ENCODE peak calls at places on chromosome 15, in four cellular contexts. One of them, this sample, is unnamed.

GRCh38 chr15:42151736-42152135 is 4.7 kb downstream of the PLA2G4F start:
- DNase-seq in lower leg skin: no peak
- DNase-seq in endothelial cell of umbilical vein: peak
- DNase-seq in NB4: no peak
- DNase-seq in this sample: no peak

GRCh38 chr15:33094336-33094735 is 100.2 kb downstream of the FMN1 start:
- DNase-seq in lower leg skin: no peak
- DNase-seq in endothelial cell of umbilical vein: peak
- DNase-seq in NB4: no peak
- DNase-seq in this sample: no peak

GRCh38 chr15:56887782-56888127 is 30.7 kb upstream of the TCF12 start:
- DNase-seq in lower leg skin: no peak
- DNase-seq in endothelial cell of umbilical vein: no peak
- DNase-seq in NB4: no peak
- DNase-seq in this sample: no peak

GRCh38 chr15:71932689-71933088 is 122.3 kb downstream of the NR2E3 start:
- DNase-seq in lower leg skin: no peak
- DNase-seq in endothelial cell of umbilical vein: no peak
- DNase-seq in NB4: no peak
- DNase-seq in this sample: no peak

GRCh38 chr15:72271895-72272212 is 500 bp downstream of the PARP6 start:
- DNase-seq in lower leg skin: peak
- DNase-seq in endothelial cell of umbilical vein: peak
- DNase-seq in NB4: peak
- DNase-seq in this sample: no peak

GRCh38 chr15:93861956-93862741 is 369.2 kb upstream of the MCTP2 start:
- DNase-seq in lower leg skin: no peak
- DNase-seq in endothelial cell of umbilical vein: no peak
- DNase-seq in NB4: peak
- DNase-seq in this sample: peak

GRCh38 chr15:101091080-101092017 is 160.5 kb downstream of the CHSY1 start:
- DNase-seq in lower leg skin: no peak
- DNase-seq in endothelial cell of umbilical vein: peak
- DNase-seq in NB4: no peak
- DNase-seq in this sample: no peak

GRCh38 chr15:42106278-42106677 is 11.9 kb upstream of the PLA2G4D start:
- DNase-seq in lower leg skin: no peak
- DNase-seq in endothelial cell of umbilical vein: no peak
- DNase-seq in NB4: peak
- DNase-seq in this sample: peak

GRCh38 chr15:72369964-72370363 is 5.8 kb downstream of the HEXA start:
- DNase-seq in lower leg skin: no peak
- DNase-seq in endothelial cell of umbilical vein: peak
- DNase-seq in NB4: peak
- DNase-seq in this sample: no peak

GRCh38 chr15:101269479-101270223 is 7.6 kb downstream of the SELENOS start:
- DNase-seq in lower leg skin: no peak
- DNase-seq in endothelial cell of umbilical vein: no peak
- DNase-seq in NB4: peak
- DNase-seq in this sample: no peak

GRCh38 chr15:101135532-101136166 is 116.2 kb downstream of the CHSY1 start:
- DNase-seq in lower leg skin: no peak
- DNase-seq in endothelial cell of umbilical vein: no peak
- DNase-seq in NB4: peak
- DNase-seq in this sample: peak

GRCh38 chr15:44728576-44729393 is 7.5 kb upstream of the TRIM69 start:
- DNase-seq in lower leg skin: peak
- DNase-seq in endothelial cell of umbilical vein: peak
- DNase-seq in NB4: peak
- DNase-seq in this sample: peak
- TF ChIP-seq POLR2A in lower leg skin: peak
- TF ChIP-seq POLR2A in endothelial cell of umbilical vein: peak
- TF ChIP-seq POLR2A in NB4: peak
- TF ChIP-seq POLR2A in this sample: peak

GRCh38 chr15:60444289-60444912 is 34.5 kb downstream of the ICE2 start:
- DNase-seq in lower leg skin: no peak
- DNase-seq in endothelial cell of umbilical vein: peak
- DNase-seq in NB4: peak
- DNase-seq in this sample: no peak
- TF ChIP-seq CTCF in lower leg skin: no peak
- TF ChIP-seq CTCF in endothelial cell of umbilical vein: peak
- TF ChIP-seq CTCF in NB4: peak
- TF ChIP-seq CTCF in this sample: peak

GRCh38 chr15:70762469-70763119 is 764 bp downstream of the UACA start:
- DNase-seq in lower leg skin: peak
- DNase-seq in endothelial cell of umbilical vein: peak
- DNase-seq in NB4: peak
- DNase-seq in this sample: peak
- TF ChIP-seq POLR2A in lower leg skin: no peak
- TF ChIP-seq POLR2A in endothelial cell of umbilical vein: no peak
- TF ChIP-seq POLR2A in NB4: no peak
- TF ChIP-seq POLR2A in this sample: no peak

GRCh38 chr15:89761009-89761831 is 10.2 kb upstream of the MESP1 start:
- DNase-seq in lower leg skin: no peak
- DNase-seq in endothelial cell of umbilical vein: no peak
- DNase-seq in NB4: no peak
- DNase-seq in this sample: no peak

GRCh38 chr15:89761929-89762328 is 10.9 kb upstream of the MESP1 start:
- DNase-seq in lower leg skin: no peak
- DNase-seq in endothelial cell of umbilical vein: no peak
- DNase-seq in NB4: no peak
- DNase-seq in this sample: no peak

GRCh38 chr15:89758981-89759380 is 7.9 kb upstream of the MESP1 start:
- DNase-seq in lower leg skin: no peak
- DNase-seq in endothelial cell of umbilical vein: no peak
- DNase-seq in NB4: no peak
- DNase-seq in this sample: no peak

GRCh38 chr15:89759835-89760234 is 8.8 kb upstream of the MESP1 start:
- DNase-seq in lower leg skin: no peak
- DNase-seq in endothelial cell of umbilical vein: no peak
- DNase-seq in NB4: no peak
- DNase-seq in this sample: no peak

DNA sequence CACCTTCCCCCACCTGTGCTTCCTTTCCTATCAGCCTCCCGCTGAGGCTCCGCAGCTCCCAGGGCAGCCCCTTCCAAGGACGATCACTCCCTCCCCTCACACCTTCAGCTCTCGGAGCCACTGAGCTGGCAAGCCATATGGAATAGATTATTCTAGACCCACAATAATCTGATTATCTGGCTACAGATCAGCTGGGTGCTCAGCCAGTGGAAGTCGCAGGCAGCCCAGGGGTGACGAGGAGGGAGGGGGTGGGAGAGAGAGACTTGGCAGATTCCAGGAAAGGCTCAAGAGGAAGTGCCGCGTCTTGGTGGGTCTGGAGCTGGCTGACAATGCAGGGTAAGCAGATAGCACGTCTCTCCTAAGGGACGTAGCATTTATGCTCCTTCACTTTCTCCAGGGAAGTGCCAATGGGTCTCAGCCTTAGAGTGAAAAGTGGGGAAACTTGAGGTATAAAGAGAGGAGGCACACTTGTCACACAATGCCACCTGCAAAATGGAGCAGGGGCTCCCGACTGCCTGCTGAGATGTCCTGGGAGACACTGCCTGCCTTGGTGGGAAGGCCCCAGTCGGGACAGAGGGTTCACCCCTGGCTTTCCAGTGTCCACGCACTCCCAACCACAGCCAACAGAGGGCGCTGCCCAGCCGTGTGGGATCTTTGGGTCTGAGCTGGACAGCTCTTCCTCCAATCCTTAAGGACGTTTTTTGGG is 9.4 kb upstream of the MESP1 start:
- DNase-seq in lower leg skin: peak
- DNase-seq in endothelial cell of umbilical vein: peak
- DNase-seq in NB4: peak
- DNase-seq in this sample: peak
- TF ChIP-seq CTCF in lower leg skin: peak
- TF ChIP-seq CTCF in endothelial cell of umbilical vein: peak
- TF ChIP-seq CTCF in NB4: peak
- TF ChIP-seq CTCF in this sample: peak

DNA sequence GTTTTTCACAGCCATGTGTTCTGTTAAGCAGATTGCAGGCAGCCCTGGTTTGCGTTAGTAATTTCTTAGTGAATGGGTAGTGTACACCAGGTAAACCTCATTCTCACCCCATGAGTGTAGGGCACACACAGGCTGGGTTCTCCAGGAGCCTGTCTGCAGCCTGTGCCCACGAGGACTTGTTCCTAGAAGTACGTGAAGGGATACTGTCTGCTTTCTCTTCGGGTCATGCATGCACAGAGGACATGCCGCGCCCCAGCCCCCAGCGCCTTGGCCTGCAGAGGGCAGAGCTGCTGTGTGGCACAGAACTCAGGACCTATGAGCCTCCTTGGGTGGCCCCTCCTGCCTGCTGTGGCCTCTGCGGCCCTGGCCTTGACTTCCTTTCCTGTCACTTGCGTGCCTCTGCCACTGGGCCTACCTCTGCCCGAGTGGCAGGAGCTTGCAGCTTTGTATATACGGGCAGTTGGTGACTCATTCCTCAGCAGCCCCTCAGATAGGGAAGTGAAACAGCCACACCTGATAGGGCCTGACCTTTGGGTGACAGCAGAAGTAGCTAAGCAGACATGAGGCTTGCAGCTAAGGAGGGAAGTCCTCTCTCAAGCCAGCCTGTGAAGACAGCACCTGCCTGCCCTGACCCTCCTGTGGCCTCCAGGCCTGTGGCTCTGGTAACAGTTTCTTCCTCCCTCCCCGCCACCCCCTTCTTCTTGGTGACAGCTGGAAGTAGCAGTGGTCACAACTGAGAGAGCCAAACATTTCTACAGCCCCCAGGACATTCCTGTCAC is 19.5 kb downstream of the PPCDC start:
- DNase-seq in lower leg skin: peak
- DNase-seq in endothelial cell of umbilical vein: peak
- DNase-seq in NB4: peak
- DNase-seq in this sample: peak
- TF ChIP-seq POLR2A in lower leg skin: no peak
- TF ChIP-seq POLR2A in endothelial cell of umbilical vein: no peak
- TF ChIP-seq POLR2A in NB4: no peak
- TF ChIP-seq POLR2A in this sample: no peak

GRCh38 chr15:79290642-79291275 is 8.2 kb downstream of the ANKRD34C start:
- DNase-seq in lower leg skin: no peak
- DNase-seq in endothelial cell of umbilical vein: no peak
- DNase-seq in NB4: no peak
- DNase-seq in this sample: no peak

GRCh38 chr15:79299836-79300235 is 11.1 kb upstream of the TMED3 start:
- DNase-seq in lower leg skin: no peak
- DNase-seq in endothelial cell of umbilical vein: no peak
- DNase-seq in NB4: no peak
- DNase-seq in this sample: no peak

GRCh38 chr15:79292011-79292410 is 9.5 kb downstream of the ANKRD34C start:
- DNase-seq in lower leg skin: no peak
- DNase-seq in endothelial cell of umbilical vein: no peak
- DNase-seq in NB4: no peak
- DNase-seq in this sample: no peak

GRCh38 chr15:79294075-79294474 is 11.6 kb downstream of the ANKRD34C start:
- DNase-seq in lower leg skin: no peak
- DNase-seq in endothelial cell of umbilical vein: no peak
- DNase-seq in NB4: no peak
- DNase-seq in this sample: no peak

DNA sequence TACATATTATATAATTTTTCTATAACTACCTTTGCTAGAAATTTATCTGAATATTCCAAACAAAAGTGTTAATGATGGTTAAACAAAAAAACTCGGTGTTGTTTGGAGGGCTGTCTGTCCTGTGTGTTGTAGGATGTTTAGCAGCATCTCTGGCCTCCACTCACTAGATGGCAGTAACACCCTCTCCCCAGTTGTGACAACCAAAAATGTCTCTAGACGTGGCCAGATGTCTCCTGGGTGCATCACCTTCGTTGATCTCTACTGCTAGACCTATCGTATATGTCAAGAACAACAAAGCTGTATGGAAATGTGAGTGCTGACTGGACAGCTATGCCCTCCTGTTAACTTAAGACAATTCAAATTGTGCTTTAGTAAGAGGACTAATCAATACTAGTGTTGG is 14.1 kb downstream of the ANKRD34C start:
- DNase-seq in lower leg skin: no peak
- DNase-seq in endothelial cell of umbilical vein: no peak
- DNase-seq in NB4: peak
- DNase-seq in this sample: no peak
- TF ChIP-seq CTCF in lower leg skin: no peak
- TF ChIP-seq CTCF in endothelial cell of umbilical vein: no peak
- TF ChIP-seq CTCF in NB4: peak
- TF ChIP-seq CTCF in this sample: no peak

GRCh38 chr15:40436116-40436891 is 4.4 kb upstream of the BAHD1 start:
- DNase-seq in lower leg skin: no peak
- DNase-seq in endothelial cell of umbilical vein: no peak
- DNase-seq in NB4: peak
- DNase-seq in this sample: peak
- TF ChIP-seq POLR2A in lower leg skin: no peak
- TF ChIP-seq POLR2A in endothelial cell of umbilical vein: no peak
- TF ChIP-seq POLR2A in NB4: no peak
- TF ChIP-seq POLR2A in this sample: no peak

This sample was measured in upper lobe of left lung.